ENCODE peak calls at places on chromosomes 4 and X, in nine cellular contexts. S is heart left ventricle, H is tibial artery, G is brain microvascular endothelial cell, P is AG10803, F is foreskin fibroblast, D is choroid plexus epithelial cell, O is IMR-90, X is fibroblast of lung. C is an unnamed sample.

GRCh38 chrX:121333942-121334341 is 286.5 kb downstream of the GLUD2 start:
- DNase-seq in S (no peak), H (no peak), G (no peak), P (no peak), F (no peak), D (peak), O (no peak), X (no peak), C (peak)

GRCh38 chrX:153819398-153820083 is 10.8 kb downstream of the PDZD4 start:
- DNase-seq in S (no peak), H (no peak), G (no peak), P (no peak), F (no peak), D (no peak), O (no peak), X (no peak), C (no peak)

GRCh38 chr4:171929907-171930306 is 116.7 kb downstream of the GALNTL6 start:
- DNase-seq in S (no peak), H (no peak), G (no peak), P (no peak), F (no peak), D (no peak), O (no peak), X (no peak), C (no peak)

GRCh38 chr4:152063301-152064235 is 302.8 kb upstream of the GATB start:
- DNase-seq in S (no peak), H (no peak), G (no peak), P (no peak), F (no peak), D (no peak), O (no peak), X (no peak), C (peak)

GRCh38 chr4:184473265-184473514 is 1.2 kb downstream of the IRF2 start:
- DNase-seq in S (no peak), H (no peak), G (no peak), P (no peak), F (peak), D (no peak), O (no peak), X (no peak), C (no peak)

GRCh38 chr4:19375931-19376330 is 875.8 kb upstream of the SLIT2 start:
- DNase-seq in S (no peak), H (no peak), G (no peak), P (peak), F (no peak), D (peak), O (peak), X (peak), C (no peak)

GRCh38 chrX:1322393-1322792 is 14.2 kb upstream of the IL3RA start:
- DNase-seq in S (no peak), H (no peak), G (no peak), P (no peak), F (no peak), D (no peak), O (no peak), X (no peak), C (no peak)

GRCh38 chrX:48071064-48071985 is at the start of gene ZNF630:
- DNase-seq in S (peak), H (peak), G (peak), P (peak), F (peak), D (peak), O (peak), X (peak), C (no peak)

GRCh38 chr4:8095956-8096689 is 62.5 kb downstream of the ABLIM2 start:
- DNase-seq in S (no peak), H (no peak), G (no peak), P (no peak), F (no peak), D (no peak), O (peak), X (no peak), C (no peak)

GRCh38 chrX:45889471-45889870 is 655.8 kb downstream of the ZNF674 start:
- DNase-seq in S (no peak), H (no peak), G (peak), P (peak), F (peak), D (no peak), O (peak), X (no peak), C (no peak)

GRCh38 chr4:8594097-8595038 is 1.8 kb downstream of the CPZ start:
- DNase-seq in S (peak), H (no peak), G (peak), P (peak), F (peak), D (peak), O (peak), X (peak), C (no peak)

GRCh38 chr4:15482842-15483241 is 13.2 kb downstream of the CC2D2A start:
- DNase-seq in S (no peak), H (no peak), G (peak), P (no peak), F (no peak), D (peak), O (no peak), X (no peak), C (no peak)

GRCh38 chrX:13087322-13088154 is 43.1 kb upstream of the FAM9C start:
- DNase-seq in S (no peak), H (no peak), G (peak), P (peak), F (no peak), D (peak), O (peak), X (no peak), C (peak)

GRCh38 chrX:112819813-112820212 is 20.8 kb downstream of the AMOT start:
- DNase-seq in S (no peak), H (no peak), G (no peak), P (no peak), F (no peak), D (no peak), O (no peak), X (no peak), C (no peak)

GRCh38 chrX:87693204-87693603 is 175.6 kb downstream of the KLHL4 start:
- DNase-seq in S (no peak), H (no peak), G (no peak), P (no peak), F (no peak), D (no peak), O (no peak), X (no peak), C (no peak)

GRCh38 chr4:118173956-118174355 is 139.7 kb downstream of the NDST3 start:
- DNase-seq in S (no peak), H (no peak), G (peak), P (peak), F (peak), D (peak), O (peak), X (peak), C (peak)

GRCh38 chrX:18873189-18873791 is 110.6 kb downstream of the PHKA2 start:
- DNase-seq in S (no peak), H (peak), G (peak), P (peak), F (peak), D (peak), O (peak), X (peak), C (no peak)

GRCh38 chrX:110044531-110045249 is 41.8 kb downstream of the TMEM164 start:
- DNase-seq in S (no peak), H (no peak), G (no peak), P (no peak), F (no peak), D (no peak), O (no peak), X (no peak), C (no peak)

GRCh38 chr4:52995341-52996030 is 133.4 kb downstream of the RASL11B start:
- DNase-seq in S (no peak), H (no peak), G (no peak), P (no peak), F (no peak), D (peak), O (peak), X (no peak), C (no peak)

GRCh38 chr4:6963139-6963611 is 53.5 kb downstream of the TBC1D14 start:
- DNase-seq in S (no peak), H (peak), G (peak), P (no peak), F (peak), D (no peak), O (peak), X (peak), C (no peak)

GRCh38 chr4:124061413-124061812 is 651.1 kb downstream of the ANKRD50 start:
- DNase-seq in S (no peak), H (no peak), G (no peak), P (peak), F (peak), D (peak), O (peak), X (peak), C (no peak)

GRCh38 chr4:63017300-63017699 is 1392.0 kb downstream of the TECRL start:
- DNase-seq in S (no peak), H (no peak), G (no peak), P (no peak), F (no peak), D (no peak), O (no peak), X (no peak), C (no peak)
- H3K4me3 ChIP-seq in S (no peak), H (no peak), G (no peak), P (no peak), F (no peak), D (no peak), O (no peak), X (no peak), C (no peak)

GRCh38 chr4:185638548-185639301 is 103.4 kb upstream of the PDLIM3 start:
- DNase-seq in S (no peak), H (peak), G (no peak), P (peak), F (no peak), D (no peak), O (no peak), X (no peak), C (no peak)
- H3K4me3 ChIP-seq in S (no peak), H (peak), G (peak), P (peak), F (peak), D (peak), O (no peak), X (no peak), C (no peak)

GRCh38 chrX:9342581-9343051 is 122.2 kb upstream of the TBL1X start:
- DNase-seq in S (peak), H (peak), G (peak), P (peak), F (peak), D (peak), O (peak), X (peak), C (no peak)

GRCh38 chrX:9343971-9344370 is 120.9 kb upstream of the TBL1X start:
- DNase-seq in S (no peak), H (no peak), G (no peak), P (no peak), F (no peak), D (no peak), O (no peak), X (no peak), C (no peak)

GRCh38 chrX:9340619-9341304 is 124.1 kb upstream of the TBL1X start:
- DNase-seq in S (peak), H (peak), G (no peak), P (peak), F (peak), D (peak), O (peak), X (peak), C (peak)

GRCh38 chrX:9339603-9340569 is 125.0 kb upstream of the TBL1X start:
- DNase-seq in S (peak), H (peak), G (no peak), P (no peak), F (no peak), D (no peak), O (no peak), X (peak), C (no peak)

GRCh38 chrX:9341305-9342201 is 123.3 kb upstream of the TBL1X start:
- DNase-seq in S (peak), H (peak), G (no peak), P (peak), F (no peak), D (peak), O (peak), X (peak), C (peak)
- H3K4me3 ChIP-seq in S (peak), H (peak), G (peak), P (peak), F (peak), D (peak), O (peak), X (no peak), C (peak)

GRCh38 chrX:11423949-11424348 is 130.7 kb downstream of the AMELX start:
- DNase-seq in S (no peak), H (no peak), G (no peak), P (no peak), F (no peak), D (no peak), O (no peak), X (no peak), C (no peak)

GRCh38 chrX:11429543-11430085 is 136.4 kb downstream of the AMELX start:
- DNase-seq in S (no peak), H (no peak), G (no peak), P (no peak), F (no peak), D (no peak), O (no peak), X (no peak), C (no peak)

GRCh38 chrX:11427082-11428033 is 134.1 kb downstream of the AMELX start:
- DNase-seq in S (peak), H (peak), G (no peak), P (no peak), F (no peak), D (peak), O (no peak), X (peak), C (no peak)

GRCh38 chrX:11424903-11425674 is 131.9 kb downstream of the AMELX start:
- DNase-seq in S (no peak), H (no peak), G (no peak), P (no peak), F (no peak), D (no peak), O (no peak), X (no peak), C (no peak)

GRCh38 chrX:11426712-11427081 is 133.5 kb downstream of the AMELX start:
- DNase-seq in S (no peak), H (no peak), G (no peak), P (no peak), F (no peak), D (no peak), O (no peak), X (no peak), C (no peak)
- H3K4me3 ChIP-seq in S (peak), H (peak), G (peak), P (peak), F (peak), D (peak), O (peak), X (peak), C (no peak)

GRCh38 chr4:110636231-110636676 is 13.4 kb upstream of the PITX2 start:
- DNase-seq in S (no peak), H (no peak), G (no peak), P (no peak), F (no peak), D (no peak), O (no peak), X (no peak), C (no peak)

GRCh38 chr4:110635155-110635479 is 12.2 kb upstream of the PITX2 start:
- DNase-seq in S (no peak), H (no peak), G (no peak), P (no peak), F (no peak), D (no peak), O (no peak), X (no peak), C (no peak)

GRCh38 chr4:110638347-110638746 is 15.5 kb upstream of the PITX2 start:
- DNase-seq in S (no peak), H (no peak), G (no peak), P (no peak), F (no peak), D (no peak), O (no peak), X (no peak), C (no peak)

GRCh38 chr4:110637408-110638131 is 14.7 kb upstream of the PITX2 start:
- DNase-seq in S (no peak), H (no peak), G (no peak), P (peak), F (no peak), D (no peak), O (no peak), X (no peak), C (no peak)

DNA sequence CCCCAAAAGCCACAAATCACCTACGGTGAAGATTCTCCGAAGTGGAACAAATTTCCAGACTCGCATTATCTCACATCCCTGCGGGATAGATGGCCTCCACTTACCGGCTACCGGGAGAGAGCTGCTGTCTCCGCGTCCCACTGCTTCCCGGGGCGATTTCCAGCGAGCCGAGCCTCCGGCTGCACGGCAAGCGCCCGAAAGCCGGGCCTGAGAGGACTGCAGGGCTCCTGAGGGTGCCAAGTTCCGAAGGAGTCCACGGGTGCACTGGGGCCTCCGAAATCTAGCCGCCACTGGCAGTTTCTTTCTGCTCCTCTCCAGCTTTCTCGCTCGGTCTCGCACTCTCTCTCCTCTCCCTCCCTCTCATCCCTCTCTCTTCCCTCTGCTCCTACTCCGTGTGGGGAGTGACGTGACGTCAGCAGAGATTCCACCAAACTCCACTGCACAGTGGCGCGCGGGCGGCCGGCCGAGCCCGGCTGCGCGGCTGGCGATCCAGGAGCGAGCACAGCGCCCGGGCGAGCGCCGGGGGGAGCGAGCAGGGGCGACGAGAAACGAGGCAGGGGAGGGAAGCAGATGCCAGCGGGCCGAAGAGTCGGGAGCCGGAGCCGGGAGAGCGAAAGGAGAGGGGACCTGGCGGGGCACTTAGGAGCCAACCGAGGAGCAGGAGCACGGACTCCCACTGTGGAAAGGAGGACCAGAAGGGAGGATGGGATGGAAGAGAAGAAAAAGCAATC is 14.0 kb upstream of the PITX2 start:
- DNase-seq in S (no peak), H (no peak), G (no peak), P (peak), F (peak), D (no peak), O (peak), X (no peak), C (no peak)
- H3K4me3 ChIP-seq in S (peak), H (peak), G (peak), P (peak), F (peak), D (no peak), O (peak), X (peak), C (no peak)